ENCODE peak calls at places on chromosomes 16 and 17, in four cellular contexts. T is adipocyte, K is retina, S is NCI-H2171 treated with DMSO at 0.1 percent for 48 hours. L is an unnamed sample.

GRCh38 chr16:6031102-6031501 is 933.5 kb upstream of the EEF2KMT start:
- DNase-seq in S (no peak), K (no peak), T (no peak), L (no peak)

GRCh38 chr16:27963471-27963965 is 100.0 kb downstream of the GSG1L start:
- DNase-seq in K (no peak), T (no peak), S (no peak), L (no peak)

GRCh38 chr17:7486181-7486580 is 2.0 kb downstream of the POLR2A start:
- DNase-seq in S (no peak), T (peak; percentile 67), K (no peak), L (no peak)

GRCh38 chr17:41580651-41581365 is 5.9 kb downstream of the KRT14 start:
- DNase-seq in T (peak; percentile 12), K (no peak), S (no peak), L (no peak)

GRCh38 chr16:4376126-4376819 is 4.6 kb downstream of the VASN start:
- DNase-seq in K (no peak), S (no peak), T (peak; percentile 93), L (no peak)

GRCh38 chr16:25633549-25633948 is 58.2 kb upstream of the HS3ST4 start:
- DNase-seq in T (no peak), S (no peak), K (no peak), L (no peak)

GRCh38 chr16:46720619-46721018 is 27.5 kb downstream of the MYLK3 start:
- DNase-seq in K (no peak), S (no peak), T (no peak), L (no peak)

GRCh38 chr16:53369921-53370320 is 64.3 kb upstream of the RBL2 start:
- DNase-seq in T (peak; percentile 80), K (no peak), S (no peak), L (no peak)

GRCh38 chr17:48043171-48043570 is 5.0 kb upstream of the NFE2L1 start:
- DNase-seq in T (no peak), S (peak; percentile 87), K (no peak), L (no peak)

GRCh38 chr16:19094542-19095365 is 19.0 kb upstream of the ITPRIPL2 start:
- DNase-seq in S (peak; percentile 6), K (no peak), T (no peak), L (no peak)

L was measured in glutamatergic neuron.